ENCODE peak calls at places on chromosome X, in eight cellular contexts. E is MM.1S; M is IMR-90; K is lower lobe of right lung; O is pancreas; N is SK-N-SH; P is transverse colon; V is CD8-positive, alpha-beta T cell. W is an unnamed sample.

GRCh38 chrX:47174846-47175587 is 18.6 kb upstream of the UBA1 start:
- DNase-seq in M (no peak), V (no peak), K (no peak), E (no peak), P (no peak), N (peak; percentile 24), O (no peak), W (no peak)

GRCh38 chrX:108245462-108245861 is 153.9 kb downstream of the ATG4A start:
- DNase-seq in E (no peak), V (no peak), P (no peak), K (no peak), N (no peak), M (no peak), O (no peak), W (no peak)

GRCh38 chrX:25015486-25016360 is at the start of gene ARX:
- DNase-seq in E (no peak), M (peak; percentile 42), V (no peak), O (no peak), K (no peak), N (peak; percentile 90), P (peak; percentile 51), W (peak; percentile 50)

GRCh38 chrX:31570658-31571057 is 498.8 kb upstream of the FTHL17 start:
- DNase-seq in N (no peak), E (no peak), V (no peak), P (no peak), M (no peak), O (no peak), K (no peak), W (no peak)

GRCh38 chrX:140431521-140431920 is 73.3 kb downstream of the SOX3 start:
- DNase-seq in V (no peak), O (no peak), M (peak; percentile 1), K (no peak), N (no peak), E (no peak), P (no peak), W (no peak)

GRCh38 chrX:143536176-143536575 is 18.9 kb upstream of the SPANXN3 start:
- DNase-seq in M (no peak), P (no peak), V (no peak), K (no peak), E (no peak), N (no peak), O (peak; percentile 79), W (no peak)

GRCh38 chrX:150907474-150907873 is 9.0 kb upstream of the CD99L2 start:
- DNase-seq in N (no peak), P (no peak), O (no peak), E (no peak), V (no peak), K (no peak), M (no peak), W (no peak)

GRCh38 chrX:63050225-63050624 is 300.9 kb downstream of the SPIN4 start:
- DNase-seq in O (no peak), K (no peak), V (no peak), M (no peak), P (no peak), N (peak; percentile 0), E (peak; percentile 77), W (no peak)

GRCh38 chrX:68746988-68747387 is 81.8 kb upstream of the EFNB1 start:
- DNase-seq in E (no peak), O (no peak), P (no peak), V (no peak), M (no peak), K (no peak), N (no peak), W (no peak)

GRCh38 chrX:1453951-1454785 is 1.5 kb upstream of the ASMTL start:
- DNase-seq in K (peak; percentile 90), M (peak; percentile 69), V (peak; percentile 93), P (peak; percentile 91), E (peak; percentile 81), O (peak; percentile 89), N (peak; percentile 85), W (peak; percentile 95)

GRCh38 chrX:50707376-50707775 is 106.6 kb downstream of the SHROOM4 start:
- DNase-seq in O (no peak), N (no peak), V (no peak), K (no peak), E (peak; percentile 8), P (peak; percentile 15), M (no peak), W (no peak)

GRCh38 chrX:67723580-67724351 is 179.9 kb downstream of the AR start:
- DNase-seq in O (no peak), P (no peak), M (no peak), E (no peak), N (no peak), V (no peak), K (no peak), W (no peak)

GRCh38 chrX:40867352-40867751 is 132.0 kb upstream of the MED14 start:
- DNase-seq in M (peak; percentile 39), V (no peak), E (no peak), P (no peak), O (no peak), N (no peak), K (no peak), W (no peak)

DNA sequence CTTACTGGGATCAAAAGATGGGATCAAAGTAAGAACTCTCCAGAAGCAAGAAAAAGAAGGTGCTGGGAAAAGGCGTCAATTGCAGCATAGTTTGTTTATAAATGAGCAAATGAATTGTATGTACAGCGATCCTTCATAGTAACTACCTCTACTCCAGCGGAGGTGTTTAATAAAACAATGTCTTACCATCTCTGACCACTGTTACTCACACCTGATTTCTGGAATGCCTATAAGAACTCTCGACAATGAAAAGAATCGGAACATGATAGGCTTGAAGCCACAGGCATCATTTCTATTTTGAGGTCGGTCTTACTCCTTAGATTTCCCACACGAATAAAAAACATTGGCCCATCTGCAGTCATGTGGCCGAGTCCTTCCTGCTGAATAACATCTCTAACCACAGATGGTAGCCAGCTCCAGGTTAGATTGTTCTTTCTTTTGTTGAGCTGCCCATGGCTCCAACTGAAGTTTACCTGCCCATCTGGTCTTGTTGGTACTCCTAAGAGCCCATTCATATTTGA is 67.6 kb downstream of the CLDN34 start:
- DNase-seq in O (no peak), N (no peak), M (no peak), E (no peak), K (no peak), V (no peak), P (no peak), W (no peak)
- H3K4me1 ChIP-seq in O (no peaks in the 10 kb centered on the region), N (no peaks in the 10 kb centered on the region), M (peaks cover 12% of the 10 kb centered on the region), E (peaks cover 16% of the 10 kb centered on the region), K (no peaks in the 10 kb centered on the region), V (no peaks in the 10 kb centered on the region), P (no peaks in the 10 kb centered on the region), W (peaks cover 8% of the 10 kb centered on the region)

DNA sequence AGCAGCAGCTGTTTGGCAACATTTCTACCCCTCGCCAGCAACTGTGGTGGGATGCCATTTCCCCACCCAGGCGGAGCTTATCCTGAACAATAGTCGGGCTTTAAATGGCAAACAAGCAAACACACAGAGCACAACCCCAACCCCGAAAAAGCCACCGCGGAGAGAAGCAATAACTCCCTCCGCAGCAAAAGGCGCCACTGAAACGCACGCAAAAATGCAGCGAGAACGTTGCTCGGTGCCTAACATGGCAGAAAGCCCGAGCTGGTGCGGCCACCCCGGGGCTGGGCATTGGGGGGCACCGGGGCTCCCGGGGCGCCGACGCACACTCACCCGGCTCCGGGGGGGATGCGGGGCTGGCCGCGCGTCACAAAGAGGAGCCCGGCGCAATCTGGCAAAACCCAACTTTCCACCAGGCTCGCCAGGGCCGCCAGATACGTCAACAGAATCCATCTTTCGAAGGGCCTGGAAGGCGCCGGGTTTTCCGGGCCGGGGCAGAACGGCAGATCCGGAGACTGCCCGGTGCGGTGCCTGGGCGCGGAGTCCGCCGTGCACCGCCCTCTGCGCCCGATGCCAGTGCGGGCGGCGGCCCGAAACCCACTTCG is 818 bp downstream of the RAI2 start:
- DNase-seq in M (no peak), N (peak; percentile 54), K (no peak), O (peak; percentile 65), E (no peak), V (no peak), P (no peak), W (peak; percentile 40)
- H3K4me3 ChIP-seq in M (peak overlapping the region; percentile 3), N (peak overlapping the region; percentile 38), K (peak overlapping the region; percentile 65), O (peak overlapping the region; percentile 47), E (no peak overlapping the region), V (peak overlapping the region; percentile 57), P (peak overlapping the region; percentile 4), W (peak overlapping the region; percentile 66)

GRCh38 chrX:77415161-77415560 is 32.0 kb upstream of the FGF16 start:
- DNase-seq in V (no peak), P (no peak), N (no peak), E (no peak), K (no peak), M (no peak), O (no peak), W (no peak)
- H3K27me3 ChIP-seq in V (no peaks in the 10 kb centered on the region), P (no peaks in the 10 kb centered on the region), N (no peaks in the 10 kb centered on the region), E (no peaks in the 10 kb centered on the region), K (no peaks in the 10 kb centered on the region), M (no peaks in the 10 kb centered on the region), O (no peaks in the 10 kb centered on the region), W (no peaks in the 10 kb centered on the region)

DNA sequence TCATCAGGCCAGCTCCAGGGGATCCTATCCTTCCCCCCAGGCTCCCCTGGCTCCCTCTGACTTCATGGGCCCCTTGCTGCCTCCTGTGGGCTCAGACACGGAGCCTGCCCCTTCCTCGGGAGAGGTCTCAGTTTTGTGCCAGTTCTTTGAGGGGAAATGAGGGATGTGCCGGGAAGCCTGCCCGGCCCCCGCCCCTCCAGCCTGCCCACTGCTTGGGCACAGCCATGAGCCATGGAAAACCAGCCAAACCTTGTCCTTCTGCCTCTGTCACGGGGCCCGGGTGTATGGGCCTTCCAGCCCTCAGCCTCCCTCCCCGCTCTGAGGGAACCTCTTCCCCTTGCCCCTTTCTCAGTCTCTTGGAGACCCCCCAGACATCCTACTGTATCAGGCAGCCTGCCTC is 6.8 kb downstream of the BGN start:
- DNase-seq in V (no peak), M (no peak), K (no peak), P (no peak), E (no peak), O (no peak), N (no peak), W (peak; percentile 24)
- H3K4me1 ChIP-seq in V (no peaks in the 10 kb centered on the region), M (no peaks in the 10 kb centered on the region), K (no peaks in the 10 kb centered on the region), P (no peaks in the 10 kb centered on the region), E (no peaks in the 10 kb centered on the region), O (no peaks in the 10 kb centered on the region), N (peaks cover 17% of the 10 kb centered on the region), W (no peaks in the 10 kb centered on the region)

W was measured in right cardiac atrium.